ENCODE peak calls at places on chromosome 13, in seven cellular contexts. B, D, F, G, O, V and H are unnamed samples.

GRCh38 chr13:53368948-53369347 is 340.3 kb downstream of the OLFM4 start:
- DNase-seq in B (no peak), O (no peak), D (no peak), G (no peak), V (no peak), F (no peak), H (no peak)

GRCh38 chr13:97574926-97575325 is 141.0 kb downstream of the RAP2A start:
- DNase-seq in V (peak), D (no peak), O (no peak), B (no peak), F (no peak), G (peak), H (no peak)

GRCh38 chr13:48653074-48654054 is at the start of gene CYSLTR2:
- DNase-seq in D (peak), G (peak), B (no peak), V (no peak), O (peak), F (no peak), H (no peak)

GRCh38 chr13:99969368-99969933 is 2.1 kb downstream of the ZIC5 start:
- DNase-seq in B (no peak), F (no peak), O (no peak), V (no peak), G (no peak), D (no peak), H (no peak)

GRCh38 chr13:107649071-107649470 is 566.3 kb downstream of the LIG4 start:
- DNase-seq in D (no peak), F (no peak), B (no peak), O (no peak), G (no peak), V (no peak), H (no peak)

GRCh38 chr13:44303681-44304432 is 69.8 kb upstream of the SERP2 start:
- DNase-seq in F (no peak), D (no peak), B (no peak), O (no peak), V (no peak), G (no peak), H (no peak)

GRCh38 chr13:32134241-32134801 is 102.7 kb downstream of the FRY start:
- DNase-seq in B (no peak), D (no peak), G (no peak), V (no peak), O (no peak), F (peak), H (no peak)

GRCh38 chr13:91115776-91116175 is 231.7 kb upstream of the MIR17HG start:
- DNase-seq in G (no peak), B (no peak), O (no peak), F (no peak), D (no peak), V (no peak), H (no peak)

GRCh38 chr13:43785681-43786471 is 896 bp downstream of the ENOX1 start:
- DNase-seq in O (peak), F (peak), V (peak), D (no peak), G (peak), B (no peak), H (no peak)

GRCh38 chr13:77523386-77523785 is 12.1 kb upstream of the SCEL start:
- DNase-seq in O (no peak), D (no peak), B (no peak), G (no peak), F (no peak), V (no peak), H (no peak)

GRCh38 chr13:59279024-59279423 is 884.7 kb downstream of the DIAPH3 start:
- DNase-seq in V (no peak), B (no peak), D (peak), G (no peak), O (no peak), F (no peak), H (no peak)

GRCh38 chr13:51838235-51838846 is 6.6 kb downstream of the TMEM272 start:
- DNase-seq in O (no peak), V (no peak), F (peak), G (no peak), B (no peak), D (no peak), H (peak)

GRCh38 chr13:88031980-88032562 is 360.9 kb downstream of the SLITRK5 start:
- DNase-seq in O (no peak), D (no peak), F (no peak), G (no peak), V (no peak), B (no peak), H (no peak)

GRCh38 chr13:52141299-52141698 is 12.4 kb upstream of the NEK5 start:
- DNase-seq in D (no peak), O (no peak), G (no peak), V (no peak), F (no peak), B (no peak), H (no peak)

GRCh38 chr13:78599911-78600310 is 3.4 kb downstream of the POU4F1 start:
- DNase-seq in O (peak), G (no peak), F (no peak), B (no peak), V (no peak), D (no peak), H (no peak)

GRCh38 chr13:39676315-39676876 is 20.9 kb downstream of the COG6 start:
- DNase-seq in O (peak), F (peak), B (no peak), V (no peak), D (peak), G (peak), H (no peak)

GRCh38 chr13:62278271-62278670 is 862.6 kb upstream of the PCDH20 start:
- DNase-seq in B (no peak), F (no peak), G (no peak), V (no peak), O (no peak), D (no peak), H (no peak)